ENCODE peak calls at places on chromosomes 7 and 10, in ten cellular contexts. W is ovary, Z is kidney epithelial cell, L is Calu3, Q is heart left ventricle, G is type B pancreatic cell, A is lower leg skin, X is suprapubic skin, K is AG10803, F is left ventricle myocardium inferior. H is an unnamed sample.
A peak's percentile ranks its signal among the peaks of the same experiment; 100 is the strongest.

GRCh38 chr10:3031490-3031889 is 35.9 kb upstream of the PFKP start:
- DNase-seq in W (no peak), Z (no peak), L (no peak), Q (no peak), G (no peak), A (no peak), X (no peak), K (no peak), F (no peak), H (no peak)

GRCh38 chr7:101911800-101912705 is 94.6 kb downstream of the CUX1 start:
- DNase-seq in W (peak; percentile 82), Z (peak; percentile 69), L (no peak), Q (no peak), G (no peak), A (no peak), X (peak; percentile 60), K (peak; percentile 71), F (peak; percentile 53), H (peak; percentile 8)

GRCh38 chr7:91953618-91954017 is 13.0 kb downstream of the AKAP9 start:
- DNase-seq in W (no peak), Z (no peak), L (no peak), Q (no peak), G (no peak), A (no peak), X (no peak), K (peak; percentile 25), F (no peak), H (no peak)

GRCh38 chr7:144019457-144019856 is 19.3 kb downstream of the OR6B1 start:
- DNase-seq in W (no peak), Z (peak; percentile 69), L (no peak), Q (no peak), G (no peak), A (no peak), X (no peak), K (peak; percentile 70), F (no peak), H (peak; percentile 54)

GRCh38 chr10:47360419-47361040 is 12.4 kb downstream of the RBP3 start:
- DNase-seq in W (no peak), Z (no peak), L (no peak), Q (no peak), G (peak; percentile 54), A (peak; percentile 73), X (peak; percentile 53), K (no peak), F (no peak), H (no peak)

GRCh38 chr10:356452-356851 is 221.2 kb downstream of the ZMYND11 start:
- DNase-seq in W (no peak), Z (no peak), L (no peak), Q (no peak), G (no peak), A (no peak), X (no peak), K (no peak), F (no peak), H (peak; percentile 14)

GRCh38 chr7:5419523-5420107 is 4.0 kb downstream of the TNRC18 start:
- DNase-seq in W (peak; percentile 47), Z (no peak), L (peak; percentile 63), Q (no peak), G (no peak), A (no peak), X (no peak), K (no peak), F (peak; percentile 38), H (peak; percentile 27)

GRCh38 chr7:76252020-76252419 is 50.3 kb downstream of the SRRM3 start:
- DNase-seq in W (no peak), Z (no peak), L (no peak), Q (no peak), G (no peak), A (no peak), X (no peak), K (no peak), F (no peak), H (no peak)

GRCh38 chr7:27115161-27116018 is 12.9 kb upstream of the HOXA2 start:
- DNase-seq in W (no peak), Z (peak; percentile 76), L (peak; percentile 84), Q (no peak), G (peak; percentile 73), A (no peak), X (no peak), K (no peak), F (no peak), H (peak; percentile 81)

GRCh38 chr7:80247144-80247543 is 112.5 kb downstream of the GNAI1 start:
- DNase-seq in W (no peak), Z (no peak), L (no peak), Q (no peak), G (no peak), A (no peak), X (no peak), K (peak; percentile 88), F (no peak), H (no peak)

GRCh38 chr7:94525917-94526316 is 16.3 kb downstream of the CASD1 start:
- DNase-seq in W (no peak), Z (no peak), L (no peak), Q (no peak), G (no peak), A (no peak), X (no peak), K (no peak), F (no peak), H (no peak)

GRCh38 chr10:14326581-14326980 is 4.1 kb downstream of the FRMD4A start:
- DNase-seq in W (no peak), Z (peak; percentile 14), L (no peak), Q (no peak), G (no peak), A (no peak), X (no peak), K (no peak), F (no peak), H (no peak)

GRCh38 chr7:55502209-55502608 is 70.1 kb downstream of the VOPP1 start:
- DNase-seq in W (no peak), Z (no peak), L (no peak), Q (no peak), G (no peak), A (no peak), X (no peak), K (no peak), F (no peak), H (no peak)

GRCh38 chr7:97735075-97735474 is 3.2 kb downstream of the TAC1 start:
- DNase-seq in W (no peak), Z (no peak), L (no peak), Q (no peak), G (no peak), A (no peak), X (no peak), K (no peak), F (no peak), H (no peak)
- TF ChIP-seq CTCF in W (no peak), Z (no peak), L (no peak), Q (no peak), G (no peak), A (no peak), X (no peak), K (no peak), F (no peak), H (no peak)

DNA sequence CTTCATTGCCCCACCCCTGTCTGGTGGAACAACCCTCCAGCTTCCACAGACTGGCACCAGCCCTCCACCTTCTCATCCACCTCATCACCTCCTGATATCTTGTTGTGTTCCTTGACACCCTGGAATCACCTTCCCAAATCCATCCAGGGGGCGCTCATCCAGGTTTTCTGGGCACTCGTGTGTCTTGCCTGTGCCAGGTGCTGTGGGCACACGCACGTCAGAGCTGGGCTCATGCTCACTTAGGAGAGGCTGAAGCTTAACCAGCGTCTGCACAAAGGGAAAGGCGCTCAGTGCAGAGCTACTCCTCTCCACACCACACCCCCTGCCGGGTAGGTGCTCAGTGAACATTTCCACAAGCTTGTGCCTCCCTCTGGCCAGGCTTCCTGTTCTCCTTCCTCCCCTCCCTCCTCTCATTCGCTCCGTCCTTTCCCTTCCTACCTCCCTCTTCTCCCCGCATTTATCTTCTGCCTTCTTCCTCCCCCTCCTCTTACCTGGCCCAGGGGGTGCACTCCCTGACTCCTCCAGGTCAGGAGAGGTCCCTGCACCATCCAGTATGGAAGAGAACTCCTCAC is 4.8 kb downstream of the ADCYAP1R1 start:
- DNase-seq in W (no peak), Z (no peak), L (peak; percentile 32), Q (no peak), G (no peak), A (no peak), X (no peak), K (no peak), F (no peak), H (peak; percentile 33)
- TF ChIP-seq CTCF in W (no peak), Z (no peak), L (no peak), Q (no peak), G (no peak), A (no peak), X (no peak), K (no peak), F (no peak), H (peak; percentile 8)

GRCh38 chr10:69866688-69867461 is 65.2 kb downstream of the COL13A1 start:
- DNase-seq in W (peak; percentile 31), Z (no peak), L (peak; percentile 41), Q (no peak), G (no peak), A (no peak), X (no peak), K (peak; percentile 74), F (peak; percentile 44), H (no peak)
- TF ChIP-seq CTCF in W (no peak), Z (no peak), L (no peak), Q (no peak), G (peak; percentile 38), A (no peak), X (no peak), K (peak; percentile 24), F (no peak), H (no peak)

GRCh38 chr7:114939484-114940097 is 17.7 kb downstream of the MDFIC start:
- DNase-seq in W (no peak), Z (no peak), L (no peak), Q (no peak), G (no peak), A (no peak), X (no peak), K (no peak), F (no peak), H (no peak)
- TF ChIP-seq CTCF in W (no peak), Z (no peak), L (no peak), Q (no peak), G (no peak), A (no peak), X (no peak), K (no peak), F (no peak), H (peak; percentile 21)

DNA sequence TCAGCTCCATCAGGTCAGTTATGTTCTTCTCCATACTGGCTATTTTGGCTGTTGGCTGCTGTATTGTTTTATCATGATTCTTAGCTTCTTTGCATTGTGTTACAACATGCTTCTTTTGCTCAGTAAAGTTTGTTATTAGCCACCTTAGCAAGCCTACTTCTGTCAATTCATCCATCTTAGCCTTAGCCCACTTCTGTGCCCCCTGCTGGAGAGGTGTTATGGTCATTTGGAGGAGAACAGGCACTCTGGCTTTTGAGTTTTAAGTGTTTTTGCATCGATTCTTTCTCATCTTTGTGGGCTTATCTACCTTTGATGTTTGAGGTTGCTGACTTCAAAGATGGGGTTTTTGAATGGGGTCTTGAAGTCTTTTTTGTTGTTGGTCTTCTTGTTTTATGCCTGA is 204.6 kb upstream of the FOXP2 start:
- DNase-seq in W (no peak), Z (no peak), L (no peak), Q (no peak), G (no peak), A (no peak), X (no peak), K (no peak), F (no peak), H (peak; percentile 6)
- TF ChIP-seq CTCF in W (no peak), Z (no peak), L (no peak), Q (no peak), G (no peak), A (no peak), X (no peak), K (no peak), F (no peak), H (no peak)

GRCh38 chr7:140168816-140169215 is 8.0 kb downstream of the KDM7A start:
- DNase-seq in W (no peak), Z (no peak), L (no peak), Q (no peak), G (no peak), A (no peak), X (no peak), K (no peak), F (no peak), H (no peak)
- TF ChIP-seq CTCF in W (no peak), Z (no peak), L (no peak), Q (no peak), G (no peak), A (no peak), X (no peak), K (no peak), F (no peak), H (no peak)

H was measured in MCF 10A.